ENCODE peak calls at places on chromosomes 5 and 9, in six cellular contexts. One of them, this sample, is unnamed.

GRCh38 chr9:4145482-4145881 is 154.4 kb downstream of the GLIS3 start:
- DNase-seq in activated CD4-positive, alpha-beta memory T cell treated with anti-CD3 and anti-CD28 coated beads, Interleukin-2, amount 10 ng/mL, durations not matched to agents 7 days and 5 days: no peak
- DNase-seq in right atrium auricular region: no peak
- DNase-seq in NCI-H1930: no peak
- DNase-seq in astrocyte of the spinal cord: no peak
- DNase-seq in Ammon's horn: no peak
- DNase-seq in this sample: no peak

GRCh38 chr5:108432024-108432423 is 50.1 kb upstream of the FBXL17 start:
- DNase-seq in activated CD4-positive, alpha-beta memory T cell treated with anti-CD3 and anti-CD28 coated beads, Interleukin-2, amount 10 ng/mL, durations not matched to agents 7 days and 5 days: no peak
- DNase-seq in right atrium auricular region: no peak
- DNase-seq in NCI-H1930: no peak
- DNase-seq in astrocyte of the spinal cord: peak
- DNase-seq in Ammon's horn: no peak
- DNase-seq in this sample: no peak

GRCh38 chr9:88234114-88234513 is 95.8 kb upstream of the SPATA31C2 start:
- DNase-seq in activated CD4-positive, alpha-beta memory T cell treated with anti-CD3 and anti-CD28 coated beads, Interleukin-2, amount 10 ng/mL, durations not matched to agents 7 days and 5 days: no peak
- DNase-seq in right atrium auricular region: no peak
- DNase-seq in NCI-H1930: no peak
- DNase-seq in astrocyte of the spinal cord: no peak
- DNase-seq in Ammon's horn: no peak
- DNase-seq in this sample: no peak

GRCh38 chr5:157072508-157072907 is 13.6 kb upstream of the HAVCR1 start:
- DNase-seq in activated CD4-positive, alpha-beta memory T cell treated with anti-CD3 and anti-CD28 coated beads, Interleukin-2, amount 10 ng/mL, durations not matched to agents 7 days and 5 days: peak
- DNase-seq in right atrium auricular region: no peak
- DNase-seq in NCI-H1930: no peak
- DNase-seq in astrocyte of the spinal cord: no peak
- DNase-seq in Ammon's horn: no peak
- DNase-seq in this sample: no peak

GRCh38 chr5:130279386-130279785 is 375.1 kb downstream of the CHSY3 start:
- DNase-seq in activated CD4-positive, alpha-beta memory T cell treated with anti-CD3 and anti-CD28 coated beads, Interleukin-2, amount 10 ng/mL, durations not matched to agents 7 days and 5 days: no peak
- DNase-seq in right atrium auricular region: no peak
- DNase-seq in NCI-H1930: no peak
- DNase-seq in astrocyte of the spinal cord: peak
- DNase-seq in Ammon's horn: no peak
- DNase-seq in this sample: no peak

GRCh38 chr9:93588641-93589609 is 12.5 kb downstream of the PHF2 start:
- DNase-seq in activated CD4-positive, alpha-beta memory T cell treated with anti-CD3 and anti-CD28 coated beads, Interleukin-2, amount 10 ng/mL, durations not matched to agents 7 days and 5 days: peak
- DNase-seq in right atrium auricular region: peak
- DNase-seq in NCI-H1930: no peak
- DNase-seq in astrocyte of the spinal cord: no peak
- DNase-seq in Ammon's horn: peak
- DNase-seq in this sample: no peak

GRCh38 chr9:122261469-122261881 is 3.2 kb downstream of the RBM18 start:
- DNase-seq in activated CD4-positive, alpha-beta memory T cell treated with anti-CD3 and anti-CD28 coated beads, Interleukin-2, amount 10 ng/mL, durations not matched to agents 7 days and 5 days: no peak
- DNase-seq in right atrium auricular region: peak
- DNase-seq in NCI-H1930: no peak
- DNase-seq in astrocyte of the spinal cord: peak
- DNase-seq in Ammon's horn: peak
- DNase-seq in this sample: no peak

GRCh38 chr5:142846402-142846801 is 76.2 kb downstream of the ARHGAP26 start:
- DNase-seq in activated CD4-positive, alpha-beta memory T cell treated with anti-CD3 and anti-CD28 coated beads, Interleukin-2, amount 10 ng/mL, durations not matched to agents 7 days and 5 days: no peak
- DNase-seq in right atrium auricular region: no peak
- DNase-seq in NCI-H1930: no peak
- DNase-seq in astrocyte of the spinal cord: no peak
- DNase-seq in Ammon's horn: peak
- DNase-seq in this sample: no peak

GRCh38 chr5:157965040-157965439 is 106.1 kb upstream of the CLINT1 start:
- DNase-seq in activated CD4-positive, alpha-beta memory T cell treated with anti-CD3 and anti-CD28 coated beads, Interleukin-2, amount 10 ng/mL, durations not matched to agents 7 days and 5 days: no peak
- DNase-seq in right atrium auricular region: no peak
- DNase-seq in NCI-H1930: no peak
- DNase-seq in astrocyte of the spinal cord: no peak
- DNase-seq in Ammon's horn: no peak
- DNase-seq in this sample: no peak

GRCh38 chr9:130482463-130482862 is 37.7 kb downstream of the ASS1 start:
- DNase-seq in activated CD4-positive, alpha-beta memory T cell treated with anti-CD3 and anti-CD28 coated beads, Interleukin-2, amount 10 ng/mL, durations not matched to agents 7 days and 5 days: no peak
- DNase-seq in right atrium auricular region: no peak
- DNase-seq in NCI-H1930: no peak
- DNase-seq in astrocyte of the spinal cord: no peak
- DNase-seq in Ammon's horn: no peak
- DNase-seq in this sample: no peak

GRCh38 chr5:139671096-139671841 is 23.1 kb downstream of the CXXC5 start:
- DNase-seq in activated CD4-positive, alpha-beta memory T cell treated with anti-CD3 and anti-CD28 coated beads, Interleukin-2, amount 10 ng/mL, durations not matched to agents 7 days and 5 days: no peak
- DNase-seq in right atrium auricular region: no peak
- DNase-seq in NCI-H1930: no peak
- DNase-seq in astrocyte of the spinal cord: no peak
- DNase-seq in Ammon's horn: peak
- DNase-seq in this sample: no peak

GRCh38 chr5:95599252-95599651 is 20.6 kb upstream of the GPR150 start:
- DNase-seq in activated CD4-positive, alpha-beta memory T cell treated with anti-CD3 and anti-CD28 coated beads, Interleukin-2, amount 10 ng/mL, durations not matched to agents 7 days and 5 days: no peak
- DNase-seq in right atrium auricular region: no peak
- DNase-seq in NCI-H1930: no peak
- DNase-seq in astrocyte of the spinal cord: no peak
- DNase-seq in Ammon's horn: no peak
- DNase-seq in this sample: no peak

GRCh38 chr5:143492783-143493182 is 89.3 kb upstream of the NR3C1 start:
- DNase-seq in activated CD4-positive, alpha-beta memory T cell treated with anti-CD3 and anti-CD28 coated beads, Interleukin-2, amount 10 ng/mL, durations not matched to agents 7 days and 5 days: no peak
- DNase-seq in right atrium auricular region: no peak
- DNase-seq in NCI-H1930: no peak
- DNase-seq in astrocyte of the spinal cord: no peak
- DNase-seq in Ammon's horn: no peak
- DNase-seq in this sample: no peak

GRCh38 chr5:53027913-53028312 is 38.8 kb downstream of the ITGA2 start:
- DNase-seq in activated CD4-positive, alpha-beta memory T cell treated with anti-CD3 and anti-CD28 coated beads, Interleukin-2, amount 10 ng/mL, durations not matched to agents 7 days and 5 days: no peak
- DNase-seq in right atrium auricular region: no peak
- DNase-seq in NCI-H1930: no peak
- DNase-seq in astrocyte of the spinal cord: peak
- DNase-seq in Ammon's horn: no peak
- DNase-seq in this sample: no peak

GRCh38 chr5:40410939-40411635 is 268.6 kb upstream of the PTGER4 start:
- DNase-seq in activated CD4-positive, alpha-beta memory T cell treated with anti-CD3 and anti-CD28 coated beads, Interleukin-2, amount 10 ng/mL, durations not matched to agents 7 days and 5 days: no peak
- DNase-seq in right atrium auricular region: no peak
- DNase-seq in NCI-H1930: no peak
- DNase-seq in astrocyte of the spinal cord: peak
- DNase-seq in Ammon's horn: peak
- DNase-seq in this sample: no peak

GRCh38 chr9:114621975-114622609 is 11.0 kb downstream of the TMEM268 start:
- DNase-seq in activated CD4-positive, alpha-beta memory T cell treated with anti-CD3 and anti-CD28 coated beads, Interleukin-2, amount 10 ng/mL, durations not matched to agents 7 days and 5 days: no peak
- DNase-seq in right atrium auricular region: no peak
- DNase-seq in NCI-H1930: no peak
- DNase-seq in astrocyte of the spinal cord: peak
- DNase-seq in Ammon's horn: no peak
- DNase-seq in this sample: no peak

GRCh38 chr5:147504001-147504400 is 5.9 kb downstream of the DPYSL3 start:
- DNase-seq in activated CD4-positive, alpha-beta memory T cell treated with anti-CD3 and anti-CD28 coated beads, Interleukin-2, amount 10 ng/mL, durations not matched to agents 7 days and 5 days: no peak
- DNase-seq in right atrium auricular region: no peak
- DNase-seq in NCI-H1930: no peak
- DNase-seq in astrocyte of the spinal cord: peak
- DNase-seq in Ammon's horn: no peak
- DNase-seq in this sample: no peak

GRCh38 chr5:1017056-1017455 is 8.5 kb downstream of the NKD2 start:
- DNase-seq in activated CD4-positive, alpha-beta memory T cell treated with anti-CD3 and anti-CD28 coated beads, Interleukin-2, amount 10 ng/mL, durations not matched to agents 7 days and 5 days: no peak
- DNase-seq in right atrium auricular region: no peak
- DNase-seq in NCI-H1930: no peak
- DNase-seq in astrocyte of the spinal cord: no peak
- DNase-seq in Ammon's horn: no peak
- DNase-seq in this sample: no peak

GRCh38 chr9:9117866-9118265 is 1318.3 kb upstream of the DMAC1 start:
- DNase-seq in activated CD4-positive, alpha-beta memory T cell treated with anti-CD3 and anti-CD28 coated beads, Interleukin-2, amount 10 ng/mL, durations not matched to agents 7 days and 5 days: no peak
- DNase-seq in right atrium auricular region: no peak
- DNase-seq in NCI-H1930: no peak
- DNase-seq in astrocyte of the spinal cord: no peak
- DNase-seq in Ammon's horn: no peak
- DNase-seq in this sample: no peak

GRCh38 chr5:135356522-135357318 is 42.3 kb downstream of the MACROH2A1 start:
- DNase-seq in activated CD4-positive, alpha-beta memory T cell treated with anti-CD3 and anti-CD28 coated beads, Interleukin-2, amount 10 ng/mL, durations not matched to agents 7 days and 5 days: no peak
- DNase-seq in right atrium auricular region: peak
- DNase-seq in NCI-H1930: no peak
- DNase-seq in astrocyte of the spinal cord: peak
- DNase-seq in Ammon's horn: no peak
- DNase-seq in this sample: no peak

GRCh38 chr5:60026174-60026573 is 132.6 kb upstream of the PDE4D start:
- DNase-seq in activated CD4-positive, alpha-beta memory T cell treated with anti-CD3 and anti-CD28 coated beads, Interleukin-2, amount 10 ng/mL, durations not matched to agents 7 days and 5 days: no peak
- DNase-seq in right atrium auricular region: no peak
- DNase-seq in NCI-H1930: no peak
- DNase-seq in astrocyte of the spinal cord: peak
- DNase-seq in Ammon's horn: no peak
- DNase-seq in this sample: no peak

GRCh38 chr5:603081-603998 is 8.8 kb upstream of the CEP72 start:
- DNase-seq in activated CD4-positive, alpha-beta memory T cell treated with anti-CD3 and anti-CD28 coated beads, Interleukin-2, amount 10 ng/mL, durations not matched to agents 7 days and 5 days: no peak
- DNase-seq in right atrium auricular region: no peak
- DNase-seq in NCI-H1930: no peak
- DNase-seq in astrocyte of the spinal cord: no peak
- DNase-seq in Ammon's horn: no peak
- DNase-seq in this sample: no peak

GRCh38 chr9:91164724-91165520 is 196.8 kb downstream of the AUH start:
- DNase-seq in activated CD4-positive, alpha-beta memory T cell treated with anti-CD3 and anti-CD28 coated beads, Interleukin-2, amount 10 ng/mL, durations not matched to agents 7 days and 5 days: peak
- DNase-seq in right atrium auricular region: peak
- DNase-seq in NCI-H1930: no peak
- DNase-seq in astrocyte of the spinal cord: peak
- DNase-seq in Ammon's horn: peak
- DNase-seq in this sample: no peak

GRCh38 chr5:87944553-87945320 is 323.9 kb downstream of the TMEM161B start:
- DNase-seq in activated CD4-positive, alpha-beta memory T cell treated with anti-CD3 and anti-CD28 coated beads, Interleukin-2, amount 10 ng/mL, durations not matched to agents 7 days and 5 days: no peak
- DNase-seq in right atrium auricular region: peak
- DNase-seq in NCI-H1930: peak
- DNase-seq in astrocyte of the spinal cord: peak
- DNase-seq in Ammon's horn: peak
- DNase-seq in this sample: peak

GRCh38 chr5:466661-467310 is 23.8 kb downstream of the EXOC3 start:
- DNase-seq in activated CD4-positive, alpha-beta memory T cell treated with anti-CD3 and anti-CD28 coated beads, Interleukin-2, amount 10 ng/mL, durations not matched to agents 7 days and 5 days: no peak
- DNase-seq in right atrium auricular region: no peak
- DNase-seq in NCI-H1930: no peak
- DNase-seq in astrocyte of the spinal cord: no peak
- DNase-seq in Ammon's horn: no peak
- DNase-seq in this sample: no peak

This sample was measured in NCI-H748 treated with DMSO at 0.1 percent for 48 hours.